ENCODE peak calls at places on chromosomes 3 and 15, in seven cellular contexts. K, G, W, A, U, V and C are unnamed samples.

GRCh38 chr3:161854232-161854771 is 357.7 kb downstream of the OTOL1 start:
- DNase-seq in G (no peak), A (peak; percentile 42), V (peak; percentile 26), U (no peak), W (no peak), K (no peak), C (peak; percentile 49)

GRCh38 chr3:140809326-140809725 is 131.5 kb downstream of the TRIM42 start:
- DNase-seq in A (no peak), U (no peak), V (no peak), W (no peak), G (no peak), K (no peak), C (peak; percentile 18)

GRCh38 chr3:129663045-129663446 is 56.6 kb upstream of the PLXND1 start:
- DNase-seq in G (no peak), W (peak; percentile 50), V (peak; percentile 78), K (no peak), U (no peak), A (no peak), C (no peak)

GRCh38 chr3:48743773-48744172 is 26.8 kb upstream of the IP6K2 start:
- DNase-seq in V (no peak), A (no peak), K (no peak), U (no peak), W (no peak), G (no peak), C (no peak)

GRCh38 chr15:52101542-52102340 is 10.8 kb downstream of the BCL2L10 start:
- DNase-seq in A (no peak), W (no peak), V (no peak), U (no peak), K (no peak), G (no peak), C (no peak)

GRCh38 chr15:29133321-29133720 is 136.3 kb downstream of the NSMCE3 start:
- DNase-seq in U (peak; percentile 18), W (no peak), V (no peak), K (no peak), A (no peak), G (peak; percentile 42), C (no peak)

GRCh38 chr15:57323806-57324589 is 52.3 kb upstream of the CGNL1 start:
- DNase-seq in W (no peak), A (no peak), G (no peak), U (no peak), K (no peak), V (peak; percentile 71), C (no peak)

GRCh38 chr15:62896380-62896866 is 146.1 kb upstream of the TPM1 start:
- DNase-seq in G (no peak), A (no peak), K (no peak), V (peak; percentile 69), W (no peak), U (no peak), C (no peak)

GRCh38 chr15:98881526-98882517 is 125.8 kb downstream of the PGPEP1L start:
- DNase-seq in A (peak; percentile 8), W (no peak), V (peak; percentile 75), U (no peak), G (no peak), K (peak; percentile 36), C (no peak)

GRCh38 chr15:74505837-74506514 is 35.0 kb upstream of the ARID3B start:
- DNase-seq in G (no peak), W (no peak), K (no peak), U (no peak), V (no peak), A (no peak), C (no peak)

GRCh38 chr3:31252216-31253185 is 280.2 kb upstream of the STT3B start:
- DNase-seq in G (no peak), W (no peak), A (no peak), V (no peak), K (no peak), U (no peak), C (no peak)

GRCh38 chr3:176785207-176785606 is 412.1 kb downstream of the TBL1XR1 start:
- DNase-seq in A (no peak), V (no peak), G (no peak), W (no peak), K (peak; percentile 71), U (no peak), C (no peak)

GRCh38 chr3:192011137-192011536 is 550.2 kb downstream of the PYDC2 start:
- DNase-seq in W (no peak), A (no peak), G (no peak), V (peak; percentile 91), K (no peak), U (no peak), C (no peak)